ENCODE peak calls at places on chromosome 9, in five cellular contexts. One of them, this sample, is unnamed.

GRCh38 chr9:117782931-117783788 is 79.0 kb downstream of the TLR4 start:
- DNase-seq in activated CD4-positive, alpha-beta T cell treated with anti-CD3 and anti-CD28 coated beads, Interleukin-2, amount 50 U/mL, for 1 hour: peak; percentile 60
- DNase-seq in stimulated activated CD4-positive, alpha-beta T cell treated with anti-CD3 and anti-CD28 coated beads, Interleukin-12 subunit alpha, Interleukin-12 subunit beta, amount 100 ng/mL, for 48 hours: peak; percentile 27
- DNase-seq in NCI-H1092: peak; percentile 36
- DNase-seq in AG09309: peak; percentile 56
- DNase-seq in this sample: peak; percentile 79

GRCh38 chr9:86926130-86926529 is 21.2 kb downstream of the GAS1 start:
- DNase-seq in activated CD4-positive, alpha-beta T cell treated with anti-CD3 and anti-CD28 coated beads, Interleukin-2, amount 50 U/mL, for 1 hour: no peak
- DNase-seq in stimulated activated CD4-positive, alpha-beta T cell treated with anti-CD3 and anti-CD28 coated beads, Interleukin-12 subunit alpha, Interleukin-12 subunit beta, amount 100 ng/mL, for 48 hours: no peak
- DNase-seq in NCI-H1092: no peak
- DNase-seq in AG09309: no peak
- DNase-seq in this sample: no peak

GRCh38 chr9:126519660-126520425 is 93.9 kb upstream of the LMX1B start:
- DNase-seq in activated CD4-positive, alpha-beta T cell treated with anti-CD3 and anti-CD28 coated beads, Interleukin-2, amount 50 U/mL, for 1 hour: no peak
- DNase-seq in stimulated activated CD4-positive, alpha-beta T cell treated with anti-CD3 and anti-CD28 coated beads, Interleukin-12 subunit alpha, Interleukin-12 subunit beta, amount 100 ng/mL, for 48 hours: no peak
- DNase-seq in NCI-H1092: no peak
- DNase-seq in AG09309: no peak
- DNase-seq in this sample: no peak

GRCh38 chr9:5392285-5392684 is 45.4 kb downstream of the PLGRKT start:
- DNase-seq in activated CD4-positive, alpha-beta T cell treated with anti-CD3 and anti-CD28 coated beads, Interleukin-2, amount 50 U/mL, for 1 hour: no peak
- DNase-seq in stimulated activated CD4-positive, alpha-beta T cell treated with anti-CD3 and anti-CD28 coated beads, Interleukin-12 subunit alpha, Interleukin-12 subunit beta, amount 100 ng/mL, for 48 hours: no peak
- DNase-seq in NCI-H1092: no peak
- DNase-seq in AG09309: no peak
- DNase-seq in this sample: no peak

GRCh38 chr9:124450931-124451661 is 845 bp downstream of the ADGRD2 start:
- DNase-seq in activated CD4-positive, alpha-beta T cell treated with anti-CD3 and anti-CD28 coated beads, Interleukin-2, amount 50 U/mL, for 1 hour: no peak
- DNase-seq in stimulated activated CD4-positive, alpha-beta T cell treated with anti-CD3 and anti-CD28 coated beads, Interleukin-12 subunit alpha, Interleukin-12 subunit beta, amount 100 ng/mL, for 48 hours: no peak
- DNase-seq in NCI-H1092: no peak
- DNase-seq in AG09309: no peak
- DNase-seq in this sample: no peak

GRCh38 chr9:68844623-68845612 is 139.9 kb downstream of the PIP5K1B start:
- DNase-seq in activated CD4-positive, alpha-beta T cell treated with anti-CD3 and anti-CD28 coated beads, Interleukin-2, amount 50 U/mL, for 1 hour: no peak
- DNase-seq in stimulated activated CD4-positive, alpha-beta T cell treated with anti-CD3 and anti-CD28 coated beads, Interleukin-12 subunit alpha, Interleukin-12 subunit beta, amount 100 ng/mL, for 48 hours: no peak
- DNase-seq in NCI-H1092: peak; percentile 29
- DNase-seq in AG09309: no peak
- DNase-seq in this sample: no peak

GRCh38 chr9:86766912-86767311 is 180.4 kb downstream of the GAS1 start:
- DNase-seq in activated CD4-positive, alpha-beta T cell treated with anti-CD3 and anti-CD28 coated beads, Interleukin-2, amount 50 U/mL, for 1 hour: no peak
- DNase-seq in stimulated activated CD4-positive, alpha-beta T cell treated with anti-CD3 and anti-CD28 coated beads, Interleukin-12 subunit alpha, Interleukin-12 subunit beta, amount 100 ng/mL, for 48 hours: no peak
- DNase-seq in NCI-H1092: no peak
- DNase-seq in AG09309: peak; percentile 58
- DNase-seq in this sample: no peak

GRCh38 chr9:108743901-108744371 is 111.8 kb downstream of the ACTL7B start:
- DNase-seq in activated CD4-positive, alpha-beta T cell treated with anti-CD3 and anti-CD28 coated beads, Interleukin-2, amount 50 U/mL, for 1 hour: no peak
- DNase-seq in stimulated activated CD4-positive, alpha-beta T cell treated with anti-CD3 and anti-CD28 coated beads, Interleukin-12 subunit alpha, Interleukin-12 subunit beta, amount 100 ng/mL, for 48 hours: no peak
- DNase-seq in NCI-H1092: no peak
- DNase-seq in AG09309: no peak
- DNase-seq in this sample: no peak

GRCh38 chr9:94188246-94188645 is 70.9 kb upstream of the ZNF169 start:
- DNase-seq in activated CD4-positive, alpha-beta T cell treated with anti-CD3 and anti-CD28 coated beads, Interleukin-2, amount 50 U/mL, for 1 hour: no peak
- DNase-seq in stimulated activated CD4-positive, alpha-beta T cell treated with anti-CD3 and anti-CD28 coated beads, Interleukin-12 subunit alpha, Interleukin-12 subunit beta, amount 100 ng/mL, for 48 hours: no peak
- DNase-seq in NCI-H1092: no peak
- DNase-seq in AG09309: no peak
- DNase-seq in this sample: no peak

GRCh38 chr9:124040935-124041816 is 29.6 kb downstream of the LHX2 start:
- DNase-seq in activated CD4-positive, alpha-beta T cell treated with anti-CD3 and anti-CD28 coated beads, Interleukin-2, amount 50 U/mL, for 1 hour: peak; percentile 18
- DNase-seq in stimulated activated CD4-positive, alpha-beta T cell treated with anti-CD3 and anti-CD28 coated beads, Interleukin-12 subunit alpha, Interleukin-12 subunit beta, amount 100 ng/mL, for 48 hours: no peak
- DNase-seq in NCI-H1092: peak; percentile 34
- DNase-seq in AG09309: no peak
- DNase-seq in this sample: peak; percentile 73

GRCh38 chr9:98034593-98035546 is 21.7 kb upstream of the NANS start:
- DNase-seq in activated CD4-positive, alpha-beta T cell treated with anti-CD3 and anti-CD28 coated beads, Interleukin-2, amount 50 U/mL, for 1 hour: peak; percentile 94
- DNase-seq in stimulated activated CD4-positive, alpha-beta T cell treated with anti-CD3 and anti-CD28 coated beads, Interleukin-12 subunit alpha, Interleukin-12 subunit beta, amount 100 ng/mL, for 48 hours: peak; percentile 82
- DNase-seq in NCI-H1092: peak; percentile 81
- DNase-seq in AG09309: no peak
- DNase-seq in this sample: peak; percentile 79

GRCh38 chr9:23492126-23493002 is 333.7 kb downstream of the ELAVL2 start:
- DNase-seq in activated CD4-positive, alpha-beta T cell treated with anti-CD3 and anti-CD28 coated beads, Interleukin-2, amount 50 U/mL, for 1 hour: no peak
- DNase-seq in stimulated activated CD4-positive, alpha-beta T cell treated with anti-CD3 and anti-CD28 coated beads, Interleukin-12 subunit alpha, Interleukin-12 subunit beta, amount 100 ng/mL, for 48 hours: no peak
- DNase-seq in NCI-H1092: peak; percentile 29
- DNase-seq in AG09309: no peak
- DNase-seq in this sample: no peak

GRCh38 chr9:19720374-19720773 is 68.5 kb downstream of the SLC24A2 start:
- DNase-seq in activated CD4-positive, alpha-beta T cell treated with anti-CD3 and anti-CD28 coated beads, Interleukin-2, amount 50 U/mL, for 1 hour: no peak
- DNase-seq in stimulated activated CD4-positive, alpha-beta T cell treated with anti-CD3 and anti-CD28 coated beads, Interleukin-12 subunit alpha, Interleukin-12 subunit beta, amount 100 ng/mL, for 48 hours: no peak
- DNase-seq in NCI-H1092: no peak
- DNase-seq in AG09309: no peak
- DNase-seq in this sample: no peak

GRCh38 chr9:121862973-121863372 is 211.5 kb downstream of the DAB2IP start:
- DNase-seq in activated CD4-positive, alpha-beta T cell treated with anti-CD3 and anti-CD28 coated beads, Interleukin-2, amount 50 U/mL, for 1 hour: no peak
- DNase-seq in stimulated activated CD4-positive, alpha-beta T cell treated with anti-CD3 and anti-CD28 coated beads, Interleukin-12 subunit alpha, Interleukin-12 subunit beta, amount 100 ng/mL, for 48 hours: no peak
- DNase-seq in NCI-H1092: no peak
- DNase-seq in AG09309: no peak
- DNase-seq in this sample: no peak

GRCh38 chr9:113785334-113785733 is 90.8 kb upstream of the ZNF618 start:
- DNase-seq in activated CD4-positive, alpha-beta T cell treated with anti-CD3 and anti-CD28 coated beads, Interleukin-2, amount 50 U/mL, for 1 hour: no peak
- DNase-seq in stimulated activated CD4-positive, alpha-beta T cell treated with anti-CD3 and anti-CD28 coated beads, Interleukin-12 subunit alpha, Interleukin-12 subunit beta, amount 100 ng/mL, for 48 hours: no peak
- DNase-seq in NCI-H1092: no peak
- DNase-seq in AG09309: no peak
- DNase-seq in this sample: no peak

GRCh38 chr9:31210982-31211570 is 1173.4 kb upstream of the ACO1 start:
- DNase-seq in activated CD4-positive, alpha-beta T cell treated with anti-CD3 and anti-CD28 coated beads, Interleukin-2, amount 50 U/mL, for 1 hour: no peak
- DNase-seq in stimulated activated CD4-positive, alpha-beta T cell treated with anti-CD3 and anti-CD28 coated beads, Interleukin-12 subunit alpha, Interleukin-12 subunit beta, amount 100 ng/mL, for 48 hours: no peak
- DNase-seq in NCI-H1092: no peak
- DNase-seq in AG09309: no peak
- DNase-seq in this sample: no peak

GRCh38 chr9:1510712-1511111 is 460.6 kb downstream of the DMRT2 start:
- DNase-seq in activated CD4-positive, alpha-beta T cell treated with anti-CD3 and anti-CD28 coated beads, Interleukin-2, amount 50 U/mL, for 1 hour: no peak
- DNase-seq in stimulated activated CD4-positive, alpha-beta T cell treated with anti-CD3 and anti-CD28 coated beads, Interleukin-12 subunit alpha, Interleukin-12 subunit beta, amount 100 ng/mL, for 48 hours: no peak
- DNase-seq in NCI-H1092: no peak
- DNase-seq in AG09309: no peak
- DNase-seq in this sample: no peak

GRCh38 chr9:97710356-97711222 is 13.4 kb upstream of the XPA start:
- DNase-seq in activated CD4-positive, alpha-beta T cell treated with anti-CD3 and anti-CD28 coated beads, Interleukin-2, amount 50 U/mL, for 1 hour: peak; percentile 30
- DNase-seq in stimulated activated CD4-positive, alpha-beta T cell treated with anti-CD3 and anti-CD28 coated beads, Interleukin-12 subunit alpha, Interleukin-12 subunit beta, amount 100 ng/mL, for 48 hours: peak; percentile 6
- DNase-seq in NCI-H1092: peak; percentile 43
- DNase-seq in AG09309: no peak
- DNase-seq in this sample: no peak

GRCh38 chr9:2837915-2838314 is 6.0 kb downstream of the PUM3 start:
- DNase-seq in activated CD4-positive, alpha-beta T cell treated with anti-CD3 and anti-CD28 coated beads, Interleukin-2, amount 50 U/mL, for 1 hour: no peak
- DNase-seq in stimulated activated CD4-positive, alpha-beta T cell treated with anti-CD3 and anti-CD28 coated beads, Interleukin-12 subunit alpha, Interleukin-12 subunit beta, amount 100 ng/mL, for 48 hours: no peak
- DNase-seq in NCI-H1092: no peak
- DNase-seq in AG09309: no peak
- DNase-seq in this sample: no peak

GRCh38 chr9:136725612-136726011 is 13.2 kb downstream of the DIPK1B start:
- DNase-seq in activated CD4-positive, alpha-beta T cell treated with anti-CD3 and anti-CD28 coated beads, Interleukin-2, amount 50 U/mL, for 1 hour: no peak
- DNase-seq in stimulated activated CD4-positive, alpha-beta T cell treated with anti-CD3 and anti-CD28 coated beads, Interleukin-12 subunit alpha, Interleukin-12 subunit beta, amount 100 ng/mL, for 48 hours: no peak
- DNase-seq in NCI-H1092: no peak
- DNase-seq in AG09309: no peak
- DNase-seq in this sample: no peak

GRCh38 chr9:7234144-7234543 is 476.4 kb downstream of the KDM4C start:
- DNase-seq in activated CD4-positive, alpha-beta T cell treated with anti-CD3 and anti-CD28 coated beads, Interleukin-2, amount 50 U/mL, for 1 hour: no peak
- DNase-seq in stimulated activated CD4-positive, alpha-beta T cell treated with anti-CD3 and anti-CD28 coated beads, Interleukin-12 subunit alpha, Interleukin-12 subunit beta, amount 100 ng/mL, for 48 hours: peak; percentile 42
- DNase-seq in NCI-H1092: no peak
- DNase-seq in AG09309: no peak
- DNase-seq in this sample: no peak

GRCh38 chr9:136052433-136052880 is 42.6 kb downstream of the NACC2 start:
- DNase-seq in activated CD4-positive, alpha-beta T cell treated with anti-CD3 and anti-CD28 coated beads, Interleukin-2, amount 50 U/mL, for 1 hour: no peak
- DNase-seq in stimulated activated CD4-positive, alpha-beta T cell treated with anti-CD3 and anti-CD28 coated beads, Interleukin-12 subunit alpha, Interleukin-12 subunit beta, amount 100 ng/mL, for 48 hours: no peak
- DNase-seq in NCI-H1092: no peak
- DNase-seq in AG09309: no peak
- DNase-seq in this sample: no peak

GRCh38 chr9:36961568-36962360 is 72.3 kb downstream of the PAX5 start:
- DNase-seq in activated CD4-positive, alpha-beta T cell treated with anti-CD3 and anti-CD28 coated beads, Interleukin-2, amount 50 U/mL, for 1 hour: no peak
- DNase-seq in stimulated activated CD4-positive, alpha-beta T cell treated with anti-CD3 and anti-CD28 coated beads, Interleukin-12 subunit alpha, Interleukin-12 subunit beta, amount 100 ng/mL, for 48 hours: no peak
- DNase-seq in NCI-H1092: no peak
- DNase-seq in AG09309: no peak
- DNase-seq in this sample: no peak

GRCh38 chr9:114416290-114416689 is 28.5 kb upstream of the AKNA start:
- DNase-seq in activated CD4-positive, alpha-beta T cell treated with anti-CD3 and anti-CD28 coated beads, Interleukin-2, amount 50 U/mL, for 1 hour: no peak
- DNase-seq in stimulated activated CD4-positive, alpha-beta T cell treated with anti-CD3 and anti-CD28 coated beads, Interleukin-12 subunit alpha, Interleukin-12 subunit beta, amount 100 ng/mL, for 48 hours: no peak
- DNase-seq in NCI-H1092: no peak
- DNase-seq in AG09309: no peak
- DNase-seq in this sample: no peak

GRCh38 chr9:96344458-96345180 is 38.9 kb downstream of the SLC35D2 start:
- DNase-seq in activated CD4-positive, alpha-beta T cell treated with anti-CD3 and anti-CD28 coated beads, Interleukin-2, amount 50 U/mL, for 1 hour: no peak
- DNase-seq in stimulated activated CD4-positive, alpha-beta T cell treated with anti-CD3 and anti-CD28 coated beads, Interleukin-12 subunit alpha, Interleukin-12 subunit beta, amount 100 ng/mL, for 48 hours: no peak
- DNase-seq in NCI-H1092: no peak
- DNase-seq in AG09309: peak; percentile 92
- DNase-seq in this sample: peak; percentile 40

GRCh38 chr9:93320591-93321219 is 130.8 kb upstream of the FAM120A start:
- DNase-seq in activated CD4-positive, alpha-beta T cell treated with anti-CD3 and anti-CD28 coated beads, Interleukin-2, amount 50 U/mL, for 1 hour: no peak
- DNase-seq in stimulated activated CD4-positive, alpha-beta T cell treated with anti-CD3 and anti-CD28 coated beads, Interleukin-12 subunit alpha, Interleukin-12 subunit beta, amount 100 ng/mL, for 48 hours: no peak
- DNase-seq in NCI-H1092: no peak
- DNase-seq in AG09309: no peak
- DNase-seq in this sample: no peak